ENCODE peak calls at places on chromosomes 11 and 22, in four cellular contexts. W, A, I and J are unnamed samples.

GRCh38 chr11:47912843-47913437 is 64.8 kb upstream of the NUP160 start:
- DNase-seq in W (no peak), I (no peak), A (no peak), J (no peak)

GRCh38 chr11:15195454-15196200 is 80.9 kb downstream of the INSC start:
- DNase-seq in W (no peak), I (no peak), A (no peak), J (no peak)

GRCh38 chr11:27599217-27599616 is 92.6 kb upstream of the LIN7C start:
- DNase-seq in I (no peak), A (no peak), W (no peak), J (no peak)

GRCh38 chr11:37973926-37974325 is 1375.9 kb upstream of the RAG2 start:
- DNase-seq in W (no peak), I (no peak), A (no peak), J (no peak)

GRCh38 chr11:5129457-5129877 is 8.7 kb downstream of the OR52A5 start:
- DNase-seq in W (no peak), I (no peak), A (no peak), J (no peak)

GRCh38 chr22:50338860-50339462 is 4.2 kb upstream of the PPP6R2 start:
- DNase-seq in A (no peak), I (no peak), W (no peak), J (no peak)

GRCh38 chr11:45650166-45651095 is 15.0 kb downstream of the CHST1 start:
- DNase-seq in W (peak), A (no peak), I (no peak), J (no peak)

GRCh38 chr11:2207212-2207611 is 35.6 kb upstream of the TH start:
- DNase-seq in W (peak), I (no peak), A (peak), J (no peak)

GRCh38 chr11:67303989-67304411 is 670 bp downstream of the SSH3 start:
- DNase-seq in W (peak), I (no peak), A (no peak), J (no peak)

GRCh38 chr11:121350314-121351046 is 57.9 kb downstream of the SC5D start:
- DNase-seq in I (no peak), W (no peak), A (no peak), J (no peak)

GRCh38 chr11:36300651-36301050 is 4.6 kb downstream of the PRR5L start:
- DNase-seq in W (peak), A (peak), I (no peak), J (no peak)

GRCh38 chr11:111605681-111606080 is 3.4 kb downstream of the SIK2 start:
- DNase-seq in A (no peak), I (no peak), W (no peak), J (no peak)

GRCh38 chr11:44223261-44223660 is 86.7 kb downstream of the ALX4 start:
- DNase-seq in A (no peak), I (no peak), W (no peak), J (no peak)

GRCh38 chr11:62602141-62603071 is 741 bp upstream of the MTA2 start:
- DNase-seq in W (peak), I (no peak), A (peak), J (no peak)

GRCh38 chr22:45731041-45731797 is 59.6 kb downstream of the ATXN10 start:
- DNase-seq in I (no peak), W (no peak), A (no peak), J (no peak)

GRCh38 chr22:23248583-23248982 is 68.3 kb downstream of the BCR start:
- DNase-seq in A (no peak), W (peak), I (no peak), J (no peak)

GRCh38 chr11:117070016-117070415 is 28.2 kb downstream of the SIK3 start:
- DNase-seq in W (no peak), A (no peak), I (no peak), J (no peak)

GRCh38 chr11:86064236-86064803 is 4.6 kb downstream of the PICALM start:
- DNase-seq in I (no peak), A (no peak), W (no peak), J (no peak)

GRCh38 chr11:60950933-60951610 is 904 bp downstream of the SLC15A3 start:
- DNase-seq in A (no peak), I (no peak), W (no peak), J (no peak)

GRCh38 chr22:23240639-23241389 is 60.5 kb downstream of the BCR start:
- DNase-seq in I (no peak), W (no peak), A (no peak), J (no peak)

GRCh38 chr11:36265793-36266628 is 23.2 kb downstream of the COMMD9 start:
- DNase-seq in I (peak), A (peak), W (peak), J (no peak)

GRCh38 chr11:8381343-8381742 is 117.7 kb upstream of the LMO1 start:
- DNase-seq in I (no peak), W (no peak), A (no peak), J (no peak)

GRCh38 chr11:131425285-131425684 is 54.9 kb downstream of the NTM start:
- DNase-seq in I (no peak), W (no peak), A (no peak), J (no peak)

GRCh38 chr22:42509548-42509947 is 10.0 kb downstream of the RRP7A start:
- DNase-seq in W (no peak), I (no peak), A (no peak), J (no peak)

GRCh38 chr11:70604630-70605520 is 206.5 kb downstream of the CTTN start:
- DNase-seq in I (no peak), W (no peak), A (no peak), J (no peak)

GRCh38 chr11:33197915-33198727 is 36.8 kb upstream of the CSTF3 start:
- DNase-seq in W (no peak), A (no peak), I (no peak), J (no peak)